ENCODE peak calls at places on chromosomes 13 and 19, in five cellular contexts. H is naive thymus-derived CD8-positive, alpha-beta T cell; X is lower leg skin; I is NCI-H1092 treated with DMSO at 0.1 percent for 48 hours; P is activated naive CD4-positive, alpha-beta T cell treated with Interleukin-2 at 50 U/mL for 16 hours. B is an unnamed sample.

GRCh38 chr19:1884291-1884718 is 991 bp downstream of the ABHD17A start:
- DNase-seq in I (no peak), P (peak; percentile 34), X (no peak), H (peak; percentile 35), B (no peak)

GRCh38 chr13:100584901-100585300 is 3.7 kb downstream of the GGACT start:
- DNase-seq in X (no peak), I (no peak), H (peak; percentile 18), P (no peak), B (peak; percentile 78)

GRCh38 chr19:6412111-6412999 is 12.3 kb downstream of the KHSRP start:
- DNase-seq in P (peak; percentile 50), H (peak; percentile 51), I (peak; percentile 18), X (no peak), B (no peak)

GRCh38 chr13:50809133-50810090 is 34.1 kb downstream of the DLEU7 start:
- DNase-seq in I (peak; percentile 20), H (no peak), P (no peak), X (no peak), B (no peak)

GRCh38 chr13:81001828-81002385 is 661.0 kb upstream of the SPRY2 start:
- DNase-seq in X (no peak), H (no peak), I (no peak), P (no peak), B (no peak)

GRCh38 chr13:49759503-49759902 is 33.0 kb downstream of the KPNA3 start:
- DNase-seq in X (no peak), H (no peak), I (no peak), P (no peak), B (peak; percentile 64)

GRCh38 chr13:39820606-39821005 is 165.1 kb downstream of the COG6 start:
- DNase-seq in X (no peak), I (no peak), H (no peak), P (no peak), B (no peak)

GRCh38 chr19:18453269-18454024 is 15.5 kb upstream of the ISYNA1 start:
- DNase-seq in H (no peak), I (no peak), P (no peak), X (no peak), B (no peak)

GRCh38 chr19:46035986-46036744 is 4.6 kb downstream of the IGFL4 start:
- DNase-seq in P (no peak), H (no peak), X (peak; percentile 73), I (no peak), B (no peak)

GRCh38 chr13:20474515-20474914 is 51.1 kb downstream of the CRYL1 start:
- DNase-seq in P (no peak), H (no peak), X (no peak), I (no peak), B (no peak)

GRCh38 chr19:6232567-6232966 is 47.2 kb downstream of the MLLT1 start:
- DNase-seq in H (no peak), P (no peak), I (no peak), X (no peak), B (no peak)

GRCh38 chr13:107299717-107300116 is 731.8 kb upstream of the ARGLU1 start:
- DNase-seq in I (no peak), P (no peak), X (no peak), H (no peak), B (no peak)

GRCh38 chr13:74288361-74288911 is 154.2 kb upstream of the KLF12 start:
- DNase-seq in P (peak; percentile 6), H (peak; percentile 50), X (peak; percentile 86), I (peak; percentile 97), B (no peak)

GRCh38 chr13:86174632-86175031 is 375.4 kb upstream of the SLITRK6 start:
- DNase-seq in X (no peak), I (no peak), H (no peak), P (no peak), B (no peak)

GRCh38 chr19:37718357-37718756 is 1.2 kb downstream of the ZNF607 start:
- DNase-seq in X (no peak), I (no peak), H (no peak), P (no peak), B (no peak)

B was measured in Jurkat, Clone E6-1.